ENCODE peak calls at places on chromosomes 12 and 14, in eight cellular contexts. G is left cardiac atrium; S is kidney epithelial cell; B is activated naive CD8-positive, alpha-beta T cell treated with anti-CD3 and anti-CD28 coated beads, Interleukin-2, amount 50 U/mL, for 24 hours; N is T-helper 2 cell; A is MM.1S; R is SW480; M is AG08396. L is an unnamed sample.

GRCh38 chr14:56219666-56220413 is 101.6 kb downstream of the PELI2 start:
- DNase-seq in G (no peak), S (no peak), B (no peak), N (no peak), A (no peak), R (no peak), M (no peak), L (no peak)

GRCh38 chr14:35988972-35989690 is 163.0 kb downstream of the BRMS1L start:
- DNase-seq in G (no peak), S (no peak), B (no peak), N (no peak), A (no peak), R (peak), M (no peak), L (no peak)

GRCh38 chr12:6627598-6627997 is 8.2 kb downstream of the LPAR5 start:
- DNase-seq in G (no peak), S (no peak), B (no peak), N (peak), A (peak), R (no peak), M (no peak), L (no peak)

GRCh38 chr12:24605466-24605865 is 343.4 kb downstream of the BCAT1 start:
- DNase-seq in G (no peak), S (no peak), B (no peak), N (no peak), A (no peak), R (no peak), M (no peak), L (no peak)

GRCh38 chr14:32230695-32231280 is 27.7 kb upstream of the RNU6-8 start:
- DNase-seq in G (no peak), S (peak), B (no peak), N (no peak), A (no peak), R (no peak), M (peak), L (no peak)

GRCh38 chr12:19964549-19964948 is 403.8 kb upstream of the PDE3A start:
- DNase-seq in G (no peak), S (no peak), B (no peak), N (no peak), A (no peak), R (no peak), M (no peak), L (no peak)

GRCh38 chr14:50860478-50861086 is 11.3 kb upstream of the ABHD12B start:
- DNase-seq in G (peak), S (peak), B (peak), N (peak), A (peak), R (peak), M (peak), L (peak)

GRCh38 chr12:112148031-112148513 is 22.7 kb downstream of the TRAFD1 start:
- DNase-seq in G (no peak), S (no peak), B (no peak), N (no peak), A (no peak), R (no peak), M (no peak), L (no peak)

GRCh38 chr12:3152013-3152412 is 74.8 kb downstream of the TSPAN9 start:
- DNase-seq in G (no peak), S (no peak), B (no peak), N (no peak), A (no peak), R (no peak), M (no peak), L (no peak)

GRCh38 chr14:33510991-33511390 is 439.9 kb downstream of the EGLN3 start:
- DNase-seq in G (no peak), S (no peak), B (no peak), N (no peak), A (no peak), R (no peak), M (no peak), L (no peak)

GRCh38 chr12:9673404-9674225 is 4.1 kb downstream of the CLEC2D start:
- DNase-seq in G (peak), S (peak), B (peak), N (peak), A (peak), R (peak), M (peak), L (no peak)

GRCh38 chr12:115941362-115941761 is 336.1 kb downstream of the MED13L start:
- DNase-seq in G (no peak), S (no peak), B (no peak), N (no peak), A (no peak), R (peak), M (no peak), L (no peak)

GRCh38 chr12:115035536-115036107 is 351.6 kb upstream of the TBX3 start:
- DNase-seq in G (no peak), S (no peak), B (no peak), N (no peak), A (no peak), R (no peak), M (no peak), L (no peak)

GRCh38 chr12:64506955-64507354 is 55.0 kb downstream of the TBK1 start:
- DNase-seq in G (no peak), S (no peak), B (no peak), N (no peak), A (no peak), R (no peak), M (no peak), L (no peak)

GRCh38 chr12:54156578-54156977 is 32.2 kb downstream of the SMUG1 start:
- DNase-seq in G (no peak), S (no peak), B (no peak), N (no peak), A (no peak), R (no peak), M (no peak), L (no peak)

GRCh38 chr14:94119071-94119470 is 8.5 kb downstream of the IFI27 start:
- DNase-seq in G (no peak), S (no peak), B (no peak), N (no peak), A (no peak), R (no peak), M (no peak), L (no peak)

GRCh38 chr12:121190523-121191031 is 19.4 kb upstream of the P2RX4 start:
- DNase-seq in G (no peak), S (peak), B (no peak), N (no peak), A (no peak), R (peak), M (peak), L (no peak)

GRCh38 chr12:132503611-132504204 is 13.8 kb downstream of the FBRSL1 start:
- DNase-seq in G (no peak), S (no peak), B (no peak), N (no peak), A (no peak), R (no peak), M (no peak), L (no peak)

GRCh38 chr12:26062566-26062965 is 62.3 kb downstream of the BHLHE41 start:
- DNase-seq in G (no peak), S (peak), B (no peak), N (no peak), A (no peak), R (peak), M (peak), L (no peak)

L was measured in occipital lobe.